ENCODE peak calls at places on chromosomes 11 and 22, in seven cellular contexts. H is Caco-2; A is IMR-90; T is effector memory CD4-positive, alpha-beta T cell; F is cardiac muscle cell; K is CD4-positive, alpha-beta memory T cell; Q is colonic mucosa. X is an unnamed sample.
A peak's percentile ranks its signal among the peaks of the same experiment; 100 is the strongest.

GRCh38 chr11:116808262-116809175 is 14.6 kb downstream of the APOA4 start:
- DNase-seq in Q (peak; percentile 67), K (no peak), T (no peak), F (peak; percentile 84), H (peak; percentile 96), A (peak; percentile 32), X (peak; percentile 87)

GRCh38 chr11:43789700-43790443 is 90.8 kb upstream of the ALKBH3 start:
- DNase-seq in K (no peak), F (peak; percentile 52), Q (no peak), T (no peak), H (no peak), A (peak; percentile 70), X (peak; percentile 79)

GRCh38 chr11:11189501-11189900 is 163.5 kb downstream of the CSNK2A3 start:
- DNase-seq in F (no peak), A (no peak), T (no peak), H (no peak), Q (no peak), K (no peak), X (no peak)

GRCh38 chr22:45692549-45692948 is 20.9 kb downstream of the ATXN10 start:
- DNase-seq in Q (no peak), T (no peak), H (no peak), A (peak; percentile 50), F (peak; percentile 57), K (no peak), X (peak; percentile 55)

GRCh38 chr22:27686534-27686933 is 115.0 kb downstream of the MN1 start:
- DNase-seq in A (peak; percentile 85), T (no peak), K (no peak), Q (peak; percentile 39), F (peak; percentile 92), H (peak; percentile 53), X (peak; percentile 92)

GRCh38 chr22:46368871-46369715 is 33.6 kb downstream of the TRMU start:
- DNase-seq in T (no peak), H (no peak), F (no peak), K (no peak), Q (no peak), A (no peak), X (no peak)

GRCh38 chr11:118012083-118012669 is 26.0 kb downstream of the IL10RA start:
- DNase-seq in K (no peak), F (peak; percentile 33), Q (no peak), T (no peak), A (peak; percentile 1), H (no peak), X (peak; percentile 24)

GRCh38 chr11:8828055-8828454 is 82.9 kb upstream of the AKIP1 start:
- DNase-seq in Q (no peak), A (no peak), T (no peak), K (no peak), F (no peak), H (no peak), X (no peak)

GRCh38 chr22:27836181-27836580 is 34.6 kb upstream of the MN1 start:
- DNase-seq in H (no peak), T (no peak), A (no peak), Q (no peak), F (no peak), K (no peak), X (peak; percentile 67)

GRCh38 chr11:70842256-70842655 is 410.1 kb downstream of the SHANK2 start:
- DNase-seq in T (no peak), Q (no peak), H (no peak), K (no peak), A (no peak), F (no peak), X (no peak)

GRCh38 chr11:108405706-108406105 is 61.6 kb downstream of the C11orf65 start:
- DNase-seq in T (no peak), K (no peak), A (peak; percentile 7), Q (no peak), H (no peak), F (no peak), X (peak; percentile 19)

GRCh38 chr11:63620928-63621539 is 6.8 kb upstream of the PLAAT3 start:
- DNase-seq in A (no peak), F (no peak), H (no peak), K (no peak), Q (no peak), T (no peak), X (no peak)

GRCh38 chr22:40953446-40953845 is 2.3 kb downstream of the RBX1 start:
- DNase-seq in K (no peak), A (no peak), F (peak; percentile 40), T (no peak), H (no peak), Q (no peak), X (no peak)

GRCh38 chr11:130817608-130817944 is 98.7 kb downstream of the SNX19 start:
- DNase-seq in K (no peak), A (peak; percentile 86), T (no peak), Q (no peak), H (no peak), F (peak; percentile 70), X (peak; percentile 72)

GRCh38 chr11:60251485-60252207 is 8.7 kb upstream of the MS4A4E start:
- DNase-seq in K (no peak), A (no peak), T (no peak), F (peak; percentile 14), H (no peak), Q (no peak), X (peak; percentile 1)

GRCh38 chr11:28347351-28347750 is 239.2 kb downstream of the METTL15 start:
- DNase-seq in A (no peak), H (no peak), Q (no peak), K (no peak), T (no peak), F (no peak), X (peak; percentile 12)

GRCh38 chr11:110601941-110602340 is 110.3 kb downstream of the ARHGAP20 start:
- DNase-seq in K (no peak), Q (no peak), H (no peak), A (no peak), F (no peak), T (no peak), X (no peak)

DNA sequence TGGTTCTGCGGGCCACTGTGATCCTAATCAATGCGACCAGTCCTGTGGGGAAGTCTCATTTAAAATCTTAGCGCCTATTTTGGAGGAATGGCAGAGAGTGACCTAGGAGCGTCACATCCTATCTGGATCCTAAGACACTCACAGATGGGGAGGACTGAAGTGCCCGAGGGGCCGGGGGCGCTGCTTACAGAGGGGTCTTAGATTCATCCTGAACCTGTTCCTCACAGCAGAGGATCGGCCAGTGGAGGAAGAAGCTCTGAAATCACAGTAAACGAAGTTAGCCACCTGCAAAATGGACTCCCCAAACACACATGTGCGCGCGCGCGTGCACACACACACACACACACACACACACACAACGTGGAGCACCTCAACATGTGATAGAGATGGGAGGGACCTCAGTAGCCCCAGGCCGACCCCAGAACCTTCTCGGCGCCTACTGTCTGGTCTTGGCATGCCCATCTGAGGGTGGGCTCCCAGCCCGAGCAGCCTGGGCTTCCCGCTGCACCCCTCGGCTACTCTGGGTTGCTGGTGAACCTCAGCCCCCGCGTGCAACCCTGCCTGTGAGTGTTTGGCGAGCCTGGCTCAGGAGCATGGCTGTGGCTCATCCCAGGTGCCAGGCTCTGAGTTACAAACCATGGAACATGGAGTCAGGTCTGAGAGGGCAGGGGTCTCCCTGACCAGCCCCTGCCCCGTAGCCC is 613.3 kb downstream of the TBC1D22A start:
- DNase-seq in T (no peak), A (no peak), H (peak; percentile 18), F (no peak), Q (no peak), K (no peak), X (no peak)
- H3K9me3 ChIP-seq in T (no peaks in the 10 kb centered on the region), A (no peaks in the 10 kb centered on the region), H (no peaks in the 10 kb centered on the region), F (no peaks in the 10 kb centered on the region), Q (no peaks in the 10 kb centered on the region), K (no peaks in the 10 kb centered on the region), X (no peaks in the 10 kb centered on the region)

DNA sequence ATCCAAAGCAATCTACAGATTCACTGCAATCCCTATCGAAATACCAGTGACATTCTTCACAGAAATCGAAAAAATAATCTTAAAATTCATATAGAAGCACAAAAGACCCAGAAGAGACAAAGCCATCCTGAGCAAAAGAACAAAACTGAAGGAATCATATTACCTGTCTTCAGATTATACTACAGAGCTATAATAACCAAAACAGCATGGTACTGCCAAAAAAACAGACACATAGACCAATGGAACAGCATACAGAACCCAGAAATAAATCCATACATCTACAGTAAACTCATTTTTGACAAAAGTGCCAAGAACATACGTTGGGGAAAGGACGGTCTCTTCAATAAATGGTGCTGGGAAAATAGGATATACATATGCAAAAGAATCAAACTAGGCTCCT is 18.9 kb downstream of the RRP8 start:
- DNase-seq in F (no peak), Q (no peak), K (no peak), T (no peak), H (no peak), A (no peak), X (no peak)
- H3K9me3 ChIP-seq in F (no peaks in the 10 kb centered on the region), Q (no peaks in the 10 kb centered on the region), K (peaks cover 10% of the 10 kb centered on the region), T (no peaks in the 10 kb centered on the region), H (peaks cover 8% of the 10 kb centered on the region), A (peaks cover 2% of the 10 kb centered on the region), X (peaks cover 3% of the 10 kb centered on the region)

GRCh38 chr11:2649400-2649799 is 50.4 kb downstream of the KCNQ1OT1 start:
- DNase-seq in Q (no peak), H (no peak), T (no peak), A (no peak), F (no peak), K (no peak), X (no peak)
- H3K9me3 ChIP-seq in Q (peaks cover 6% of the 10 kb centered on the region), H (peaks cover 93% of the 10 kb centered on the region), T (peaks cover 4% of the 10 kb centered on the region), A (peaks cover 72% of the 10 kb centered on the region), F (no peaks in the 10 kb centered on the region), K (peaks cover 23% of the 10 kb centered on the region), X (peaks cover 4% of the 10 kb centered on the region)

GRCh38 chr11:120102862-120103118 is 35.1 kb downstream of the TRIM29 start:
- DNase-seq in H (no peak), Q (no peak), T (no peak), F (no peak), A (no peak), K (no peak), X (no peak)
- H3K9me3 ChIP-seq in H (no peaks in the 10 kb centered on the region), Q (no peaks in the 10 kb centered on the region), T (no peaks in the 10 kb centered on the region), F (no peaks in the 10 kb centered on the region), A (no peaks in the 10 kb centered on the region), K (no peaks in the 10 kb centered on the region), X (no peaks in the 10 kb centered on the region)

GRCh38 chr11:38226684-38227083 is 1628.6 kb upstream of the RAG2 start:
- DNase-seq in Q (no peak), K (no peak), A (no peak), T (no peak), F (no peak), H (no peak), X (peak; percentile 0)
- H3K9me3 ChIP-seq in Q (no peaks in the 10 kb centered on the region), K (peaks cover 4% of the 10 kb centered on the region), A (peaks cover 7% of the 10 kb centered on the region), T (no peaks in the 10 kb centered on the region), F (no peaks in the 10 kb centered on the region), H (peaks cover 25% of the 10 kb centered on the region), X (peaks cover 4% of the 10 kb centered on the region)

X was measured in GM23248.